ENCODE peak calls at places on chromosomes 4 and X, in seven cellular contexts. One of them, this sample, is unnamed. For H3K4me1, the result is how much of the 10 kb centered on the place peaks cover.

GRCh38 chr4:22474636-22475310 is 41.1 kb downstream of the ADGRA3 start:
- DNase-seq in HepG2: peak
- DNase-seq in suprapubic skin: no peak
- DNase-seq in K562: no peak
- DNase-seq in transverse colon: no peak
- DNase-seq in ovary: no peak
- DNase-seq in A549: no peak
- DNase-seq in this sample: no peak

GRCh38 chr4:108385076-108385475 is 216.3 kb upstream of the LEF1 start:
- DNase-seq in HepG2: no peak
- DNase-seq in suprapubic skin: no peak
- DNase-seq in K562: no peak
- DNase-seq in transverse colon: no peak
- DNase-seq in ovary: no peak
- DNase-seq in A549: no peak
- DNase-seq in this sample: no peak

GRCh38 chrX:1316527-1316926 is 20.1 kb upstream of the IL3RA start:
- DNase-seq in HepG2: no peak
- DNase-seq in suprapubic skin: peak
- DNase-seq in K562: no peak
- DNase-seq in transverse colon: peak
- DNase-seq in ovary: no peak
- DNase-seq in A549: no peak
- DNase-seq in this sample: peak

GRCh38 chr4:70676554-70677090 is 10.3 kb upstream of the JCHAIN start:
- DNase-seq in HepG2: no peak
- DNase-seq in suprapubic skin: no peak
- DNase-seq in K562: no peak
- DNase-seq in transverse colon: no peak
- DNase-seq in ovary: no peak
- DNase-seq in A549: no peak
- DNase-seq in this sample: no peak

GRCh38 chr4:61853041-61853440 is 652.9 kb downstream of the ADGRL3 start:
- DNase-seq in HepG2: no peak
- DNase-seq in suprapubic skin: no peak
- DNase-seq in K562: no peak
- DNase-seq in transverse colon: no peak
- DNase-seq in ovary: no peak
- DNase-seq in A549: no peak
- DNase-seq in this sample: no peak

GRCh38 chrX:17656556-17656955 is 80.7 kb upstream of the SCML1 start:
- DNase-seq in HepG2: no peak
- DNase-seq in suprapubic skin: no peak
- DNase-seq in K562: no peak
- DNase-seq in transverse colon: no peak
- DNase-seq in ovary: no peak
- DNase-seq in A549: no peak
- DNase-seq in this sample: no peak

GRCh38 chr4:15557806-15558550 is 88.3 kb downstream of the CC2D2A start:
- DNase-seq in HepG2: no peak
- DNase-seq in suprapubic skin: no peak
- DNase-seq in K562: no peak
- DNase-seq in transverse colon: no peak
- DNase-seq in ovary: no peak
- DNase-seq in A549: no peak
- DNase-seq in this sample: no peak

GRCh38 chrX:13747836-13748235 is 13.3 kb downstream of the OFD1 start:
- DNase-seq in HepG2: peak
- DNase-seq in suprapubic skin: no peak
- DNase-seq in K562: peak
- DNase-seq in transverse colon: peak
- DNase-seq in ovary: peak
- DNase-seq in A549: peak
- DNase-seq in this sample: peak

DNA sequence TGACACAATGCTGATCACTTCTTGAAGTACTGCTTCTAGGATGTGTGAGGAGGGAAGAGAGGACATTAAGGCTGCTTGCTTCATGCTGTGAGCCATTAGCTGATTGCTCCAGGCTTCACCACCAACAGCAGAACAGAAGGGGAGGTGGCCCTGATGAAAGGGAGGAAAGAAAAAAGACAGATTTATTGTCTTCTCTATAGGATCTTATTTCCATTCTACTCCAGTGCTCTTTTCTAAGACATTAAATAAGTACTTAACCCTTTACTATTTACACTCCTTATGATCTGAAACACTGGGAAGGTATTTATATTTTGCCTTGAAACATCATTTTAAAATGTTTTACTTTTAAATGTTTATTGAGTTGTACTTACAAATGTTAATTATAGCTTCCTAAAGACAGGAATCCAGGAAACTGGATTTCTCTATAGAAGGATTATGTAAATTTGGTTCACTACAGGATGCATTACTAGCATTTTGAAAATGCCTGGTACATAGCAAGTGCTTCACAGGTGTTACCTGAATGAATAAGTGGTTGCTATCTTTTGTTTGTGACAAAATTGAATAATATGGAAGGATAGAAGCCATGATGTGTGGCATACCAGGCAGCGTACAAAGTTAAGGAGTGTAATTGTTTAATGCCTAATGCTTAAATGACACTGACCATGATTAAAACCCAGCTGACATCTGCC is 680.9 kb upstream of the ATOH1 start:
- DNase-seq in HepG2: no peak
- DNase-seq in suprapubic skin: no peak
- DNase-seq in K562: no peak
- DNase-seq in transverse colon: no peak
- DNase-seq in ovary: no peak
- DNase-seq in A549: no peak
- DNase-seq in this sample: no peak
- TF ChIP-seq EP300 in HepG2: no peak
- TF ChIP-seq EP300 in suprapubic skin: no peak
- TF ChIP-seq EP300 in K562: no peak
- TF ChIP-seq EP300 in transverse colon: no peak
- TF ChIP-seq EP300 in ovary: no peak
- TF ChIP-seq EP300 in A549: no peak
- TF ChIP-seq EP300 in this sample: no peak

GRCh38 chr4:7874838-7875237 is 64.8 kb downstream of the AFAP1 start:
- DNase-seq in HepG2: no peak
- DNase-seq in suprapubic skin: no peak
- DNase-seq in K562: no peak
- DNase-seq in transverse colon: no peak
- DNase-seq in ovary: no peak
- DNase-seq in A549: no peak
- DNase-seq in this sample: no peak

GRCh38 chr4:7878323-7878722 is 61.3 kb downstream of the AFAP1 start:
- DNase-seq in HepG2: no peak
- DNase-seq in suprapubic skin: no peak
- DNase-seq in K562: no peak
- DNase-seq in transverse colon: no peak
- DNase-seq in ovary: no peak
- DNase-seq in A549: no peak
- DNase-seq in this sample: no peak

GRCh38 chr4:7877131-7877530 is 62.5 kb downstream of the AFAP1 start:
- DNase-seq in HepG2: no peak
- DNase-seq in suprapubic skin: no peak
- DNase-seq in K562: no peak
- DNase-seq in transverse colon: no peak
- DNase-seq in ovary: no peak
- DNase-seq in A549: no peak
- DNase-seq in this sample: no peak

GRCh38 chr4:7873881-7874280 is 65.8 kb downstream of the AFAP1 start:
- DNase-seq in HepG2: no peak
- DNase-seq in suprapubic skin: no peak
- DNase-seq in K562: no peak
- DNase-seq in transverse colon: no peak
- DNase-seq in ovary: no peak
- DNase-seq in A549: no peak
- DNase-seq in this sample: no peak

GRCh38 chr4:7876096-7876993 is 63.3 kb downstream of the AFAP1 start:
- DNase-seq in HepG2: peak
- DNase-seq in suprapubic skin: no peak
- DNase-seq in K562: peak
- DNase-seq in transverse colon: no peak
- DNase-seq in ovary: no peak
- DNase-seq in A549: peak
- DNase-seq in this sample: no peak
- TF ChIP-seq CTCF in HepG2: peak
- TF ChIP-seq CTCF in suprapubic skin: no peak
- TF ChIP-seq CTCF in K562: no peak
- TF ChIP-seq CTCF in transverse colon: no peak
- TF ChIP-seq CTCF in ovary: no peak
- TF ChIP-seq CTCF in A549: peak
- TF ChIP-seq CTCF in this sample: no peak

GRCh38 chr4:38004887-38005286 is 44.7 kb downstream of the PTTG2 start:
- DNase-seq in HepG2: no peak
- DNase-seq in suprapubic skin: no peak
- DNase-seq in K562: no peak
- DNase-seq in transverse colon: no peak
- DNase-seq in ovary: peak
- DNase-seq in A549: no peak
- DNase-seq in this sample: no peak

GRCh38 chr4:38004062-38004461 is 43.9 kb downstream of the PTTG2 start:
- DNase-seq in HepG2: no peak
- DNase-seq in suprapubic skin: no peak
- DNase-seq in K562: no peak
- DNase-seq in transverse colon: no peak
- DNase-seq in ovary: no peak
- DNase-seq in A549: no peak
- DNase-seq in this sample: no peak

GRCh38 chr4:38003628-38004027 is 43.4 kb downstream of the PTTG2 start:
- DNase-seq in HepG2: no peak
- DNase-seq in suprapubic skin: no peak
- DNase-seq in K562: no peak
- DNase-seq in transverse colon: no peak
- DNase-seq in ovary: no peak
- DNase-seq in A549: no peak
- DNase-seq in this sample: no peak

GRCh38 chr4:38007645-38008044 is 47.4 kb downstream of the PTTG2 start:
- DNase-seq in HepG2: no peak
- DNase-seq in suprapubic skin: no peak
- DNase-seq in K562: no peak
- DNase-seq in transverse colon: no peak
- DNase-seq in ovary: no peak
- DNase-seq in A549: no peak
- DNase-seq in this sample: no peak

DNA sequence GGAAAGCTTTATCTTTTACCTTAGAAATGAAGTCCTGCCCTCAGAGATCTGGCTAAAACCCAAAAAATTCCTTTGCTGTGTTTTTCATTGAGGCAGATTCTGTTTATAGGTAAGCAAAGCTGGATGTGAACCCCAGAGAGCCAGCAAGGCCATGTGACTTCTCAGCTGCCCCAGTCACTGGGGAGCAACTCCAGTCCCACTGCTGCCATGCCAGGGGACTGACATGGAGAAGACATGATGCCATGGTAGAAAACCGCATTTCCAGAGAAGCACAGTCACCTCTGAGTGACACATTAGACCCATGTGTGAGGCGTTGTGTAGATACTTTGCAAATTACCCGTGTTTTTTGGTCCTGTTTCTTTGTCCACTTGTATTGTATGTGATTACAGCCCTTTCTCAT is 45.4 kb downstream of the PTTG2 start:
- DNase-seq in HepG2: no peak
- DNase-seq in suprapubic skin: no peak
- DNase-seq in K562: no peak
- DNase-seq in transverse colon: no peak
- DNase-seq in ovary: no peak
- DNase-seq in A549: no peak
- DNase-seq in this sample: no peak
- H3K4me1 ChIP-seq in HepG2: under half
- H3K4me1 ChIP-seq in suprapubic skin: under half
- H3K4me1 ChIP-seq in K562: under half
- H3K4me1 ChIP-seq in transverse colon: under half
- H3K4me1 ChIP-seq in ovary: under half
- H3K4me1 ChIP-seq in A549: under half
- H3K4me1 ChIP-seq in this sample: half or more

GRCh38 chr4:185211641-185212040 is 2.2 kb downstream of the SNX25 start:
- DNase-seq in HepG2: peak
- DNase-seq in suprapubic skin: no peak
- DNase-seq in K562: no peak
- DNase-seq in transverse colon: no peak
- DNase-seq in ovary: no peak
- DNase-seq in A549: no peak
- DNase-seq in this sample: no peak

GRCh38 chr4:185210102-185210981 is 944 bp downstream of the SNX25 start:
- DNase-seq in HepG2: peak
- DNase-seq in suprapubic skin: peak
- DNase-seq in K562: peak
- DNase-seq in transverse colon: peak
- DNase-seq in ovary: peak
- DNase-seq in A549: no peak
- DNase-seq in this sample: peak

GRCh38 chr4:185212566-185212965 is 3.2 kb downstream of the SNX25 start:
- DNase-seq in HepG2: no peak
- DNase-seq in suprapubic skin: no peak
- DNase-seq in K562: no peak
- DNase-seq in transverse colon: no peak
- DNase-seq in ovary: no peak
- DNase-seq in A549: no peak
- DNase-seq in this sample: no peak

GRCh38 chr4:185211035-185211434 is 1.6 kb downstream of the SNX25 start:
- DNase-seq in HepG2: no peak
- DNase-seq in suprapubic skin: no peak
- DNase-seq in K562: peak
- DNase-seq in transverse colon: no peak
- DNase-seq in ovary: no peak
- DNase-seq in A549: no peak
- DNase-seq in this sample: no peak

GRCh38 chr4:185209031-185209851 is at the start of gene SNX25:
- DNase-seq in HepG2: peak
- DNase-seq in suprapubic skin: peak
- DNase-seq in K562: peak
- DNase-seq in transverse colon: peak
- DNase-seq in ovary: peak
- DNase-seq in A549: peak
- DNase-seq in this sample: peak
- TF ChIP-seq EP300 in HepG2: no peak
- TF ChIP-seq EP300 in suprapubic skin: no peak
- TF ChIP-seq EP300 in K562: no peak
- TF ChIP-seq EP300 in transverse colon: no peak
- TF ChIP-seq EP300 in ovary: no peak
- TF ChIP-seq EP300 in A549: no peak
- TF ChIP-seq EP300 in this sample: no peak

GRCh38 chr4:6465985-6466384 is 6.4 kb downstream of the PPP2R2C start:
- DNase-seq in HepG2: no peak
- DNase-seq in suprapubic skin: peak
- DNase-seq in K562: no peak
- DNase-seq in transverse colon: no peak
- DNase-seq in ovary: no peak
- DNase-seq in A549: no peak
- DNase-seq in this sample: no peak
- TF ChIP-seq CTCF in HepG2: no peak
- TF ChIP-seq CTCF in suprapubic skin: no peak
- TF ChIP-seq CTCF in K562: no peak
- TF ChIP-seq CTCF in transverse colon: no peak
- TF ChIP-seq CTCF in ovary: no peak
- TF ChIP-seq CTCF in A549: no peak
- TF ChIP-seq CTCF in this sample: no peak

GRCh38 chrX:40087574-40088298 is 10.0 kb downstream of the BCOR start:
- DNase-seq in HepG2: no peak
- DNase-seq in suprapubic skin: no peak
- DNase-seq in K562: no peak
- DNase-seq in transverse colon: no peak
- DNase-seq in ovary: no peak
- DNase-seq in A549: no peak
- DNase-seq in this sample: no peak
- H3K4me1 ChIP-seq in HepG2: half or more
- H3K4me1 ChIP-seq in suprapubic skin: half or more
- H3K4me1 ChIP-seq in K562: half or more
- H3K4me1 ChIP-seq in transverse colon: half or more
- H3K4me1 ChIP-seq in ovary: under half
- H3K4me1 ChIP-seq in A549: under half
- H3K4me1 ChIP-seq in this sample: half or more

This sample was measured in stomach.